ENCODE peak calls at places on chromosomes 12 and 14, in nine cellular contexts. H, B, P, J, E, O, F, V and Q are unnamed samples.

GRCh38 chr12:88006351-88006750 is 22.9 kb downstream of the C12orf50 start:
- DNase-seq in H (no peak), B (no peak), P (no peak), J (no peak), E (no peak), O (no peak), F (no peak), V (no peak), Q (no peak)

GRCh38 chr12:22626429-22626828 is 1.5 kb downstream of the ETNK1 start:
- DNase-seq in H (no peak), B (no peak), P (peak), J (no peak), E (no peak), O (no peak), F (no peak), V (no peak), Q (no peak)

GRCh38 chr14:22836301-22837058 is at the start of gene MMP14:
- DNase-seq in H (no peak), B (peak), P (no peak), J (no peak), E (no peak), O (no peak), F (no peak), V (no peak), Q (peak)

GRCh38 chr12:72246370-72246769 is 25.8 kb upstream of the TRHDE start:
- DNase-seq in H (no peak), B (no peak), P (no peak), J (no peak), E (no peak), O (no peak), F (no peak), V (no peak), Q (no peak)

GRCh38 chr12:32686340-32686739 is 7.2 kb downstream of the DNM1L start:
- DNase-seq in H (no peak), B (no peak), P (no peak), J (no peak), E (no peak), O (no peak), F (no peak), V (no peak), Q (no peak)

GRCh38 chr14:77306406-77307098 is 14.1 kb downstream of the POMT2 start:
- DNase-seq in H (no peak), B (no peak), P (no peak), J (no peak), E (no peak), O (no peak), F (no peak), V (no peak), Q (no peak)

GRCh38 chr12:32437095-32437515 is 37.7 kb downstream of the FGD4 start:
- DNase-seq in H (no peak), B (no peak), P (no peak), J (no peak), E (no peak), O (peak), F (no peak), V (no peak), Q (no peak)

GRCh38 chr14:105228562-105228961 is 19.8 kb upstream of the BTBD6 start:
- DNase-seq in H (no peak), B (no peak), P (no peak), J (no peak), E (no peak), O (no peak), F (no peak), V (no peak), Q (no peak)

GRCh38 chr14:97634786-97635185 is 837.6 kb downstream of the VRK1 start:
- DNase-seq in H (no peak), B (no peak), P (no peak), J (peak), E (no peak), O (no peak), F (no peak), V (peak), Q (no peak)

GRCh38 chr12:108975024-108975593 is 45.8 kb downstream of the SVOP start:
- DNase-seq in H (no peak), B (no peak), P (no peak), J (no peak), E (no peak), O (no peak), F (no peak), V (no peak), Q (no peak)

GRCh38 chr14:76051717-76052459 is 66.3 kb downstream of the IFT43 start:
- DNase-seq in H (no peak), B (no peak), P (no peak), J (no peak), E (no peak), O (no peak), F (no peak), V (no peak), Q (no peak)

GRCh38 chr14:59360923-59361794 is 104.0 kb downstream of the GPR135 start:
- DNase-seq in H (no peak), B (peak), P (peak), J (no peak), E (no peak), O (peak), F (no peak), V (no peak), Q (peak)

GRCh38 chr14:21185506-21185905 is 29.6 kb upstream of the OR5AU1 start:
- DNase-seq in H (no peak), B (no peak), P (no peak), J (no peak), E (no peak), O (no peak), F (no peak), V (no peak), Q (no peak)

GRCh38 chr12:19575307-19576243 is 136.3 kb downstream of the AEBP2 start:
- DNase-seq in H (no peak), B (peak), P (no peak), J (no peak), E (no peak), O (peak), F (no peak), V (no peak), Q (no peak)

GRCh38 chr12:76637807-76638206 is 78.2 kb upstream of the OSBPL8 start:
- DNase-seq in H (no peak), B (no peak), P (no peak), J (no peak), E (no peak), O (peak), F (no peak), V (no peak), Q (no peak)

GRCh38 chr12:77189463-77189862 is 124.1 kb upstream of the E2F7 start:
- DNase-seq in H (no peak), B (no peak), P (no peak), J (no peak), E (no peak), O (no peak), F (no peak), V (no peak), Q (no peak)

GRCh38 chr12:8796831-8797626 is 25.4 kb upstream of the A2ML1 start:
- DNase-seq in H (no peak), B (no peak), P (no peak), J (no peak), E (no peak), O (no peak), F (no peak), V (no peak), Q (no peak)

GRCh38 chr12:106122004-106122403 is 16.8 kb downstream of the NUAK1 start:
- DNase-seq in H (no peak), B (no peak), P (no peak), J (no peak), E (no peak), O (no peak), F (no peak), V (no peak), Q (no peak)

GRCh38 chr12:4894019-4894418 is 15.7 kb upstream of the KCNA1 start:
- DNase-seq in H (no peak), B (no peak), P (no peak), J (no peak), E (no peak), O (no peak), F (no peak), V (no peak), Q (no peak)